ENCODE peak calls at places on chromosomes 5 and 9, in eight cellular contexts. A, I, F, H, O, Q, M and D are unnamed samples.

GRCh38 chr5:115209279-115209678 is 39.6 kb upstream of the TRIM36 start:
- DNase-seq in H (no peak), I (no peak), Q (no peak), F (peak; percentile 95), M (no peak), O (no peak), A (peak; percentile 2), D (no peak)

GRCh38 chr9:73118898-73119554 is 32.6 kb upstream of the ANXA1 start:
- DNase-seq in H (peak; percentile 66), M (no peak), I (no peak), O (no peak), F (no peak), A (peak; percentile 77), Q (no peak), D (peak; percentile 93)

GRCh38 chr5:180115326-180116076 is 43.9 kb upstream of the RNF130 start:
- DNase-seq in H (no peak), O (no peak), M (no peak), I (peak; percentile 15), Q (no peak), A (no peak), F (no peak), D (no peak)

GRCh38 chr5:113520429-113520828 is 6.9 kb downstream of the YTHDC2 start:
- DNase-seq in H (no peak), A (peak; percentile 70), M (no peak), F (peak; percentile 54), O (no peak), I (no peak), Q (peak; percentile 58), D (no peak)

GRCh38 chr5:171667341-171668096 is 118.1 kb upstream of the SMIM23 start:
- DNase-seq in O (peak; percentile 56), I (peak; percentile 44), M (no peak), F (no peak), H (no peak), Q (no peak), A (peak; percentile 72), D (no peak)

GRCh38 chr9:78786794-78787193 is 489.9 kb downstream of the PSAT1 start:
- DNase-seq in Q (no peak), O (no peak), M (no peak), F (no peak), I (no peak), A (peak; percentile 76), H (no peak), D (peak; percentile 3)

GRCh38 chr9:134262035-134262434 is 64.2 kb upstream of the RXRA start:
- DNase-seq in Q (no peak), A (no peak), F (no peak), M (no peak), H (no peak), I (no peak), O (no peak), D (no peak)

GRCh38 chr9:86990276-86990675 is 43.0 kb upstream of the GAS1 start:
- DNase-seq in F (no peak), I (no peak), O (no peak), H (no peak), M (no peak), Q (no peak), A (no peak), D (no peak)

GRCh38 chr9:85215936-85216335 is 525.8 kb downstream of the AGTPBP1 start:
- DNase-seq in I (no peak), O (no peak), F (no peak), A (no peak), H (no peak), M (no peak), Q (no peak), D (no peak)

GRCh38 chr5:83729389-83729788 is 8.7 kb upstream of the HAPLN1 start:
- DNase-seq in F (no peak), O (no peak), A (no peak), M (no peak), I (no peak), H (no peak), Q (no peak), D (no peak)

GRCh38 chr5:17024686-17025180 is 88.6 kb upstream of the MYO10 start:
- DNase-seq in A (peak; percentile 85), I (no peak), Q (no peak), H (no peak), M (no peak), O (no peak), F (no peak), D (peak; percentile 31)

GRCh38 chr5:3886521-3887461 is 291.2 kb downstream of the IRX1 start:
- DNase-seq in M (no peak), A (no peak), F (no peak), I (no peak), O (no peak), Q (no peak), H (no peak), D (no peak)

GRCh38 chr5:3891118-3891517 is 295.5 kb downstream of the IRX1 start:
- DNase-seq in Q (no peak), H (no peak), I (no peak), O (no peak), M (no peak), F (no peak), A (no peak), D (no peak)

GRCh38 chr5:3893527-3893926 is 297.9 kb downstream of the IRX1 start:
- DNase-seq in I (no peak), H (no peak), O (no peak), Q (no peak), M (no peak), A (no peak), F (no peak), D (no peak)

GRCh38 chr5:3883014-3883413 is 287.4 kb downstream of the IRX1 start:
- DNase-seq in O (no peak), M (no peak), Q (no peak), F (no peak), I (no peak), A (no peak), H (no peak), D (no peak)

DNA sequence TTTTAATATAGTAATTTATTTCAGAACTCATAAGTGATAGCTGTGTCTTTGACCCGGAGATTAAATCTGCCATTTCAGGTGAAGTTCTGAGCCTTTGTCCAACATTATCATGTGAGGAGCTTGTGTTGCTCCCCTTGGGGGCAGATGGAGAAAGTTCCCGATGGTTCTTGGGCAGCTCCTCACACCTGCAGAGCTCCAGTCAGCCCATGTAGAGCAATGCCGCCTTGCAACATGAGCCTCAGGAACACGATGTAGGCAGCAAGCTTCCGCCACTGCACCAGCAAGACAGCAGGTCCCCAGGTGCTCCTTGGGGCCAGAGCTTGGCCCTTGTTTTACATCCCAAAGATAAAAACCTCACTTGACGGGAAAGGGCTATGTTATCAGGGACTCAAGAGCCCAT is 292.7 kb downstream of the IRX1 start:
- DNase-seq in Q (no peak), H (no peak), A (no peak), F (no peak), I (no peak), O (no peak), M (no peak), D (no peak)
- H3K4me1 ChIP-seq in Q (no peaks in the 10 kb centered on the region), H (no peaks in the 10 kb centered on the region), A (no peaks in the 10 kb centered on the region), F (no peaks in the 10 kb centered on the region), I (no peaks in the 10 kb centered on the region), O (peaks cover 5% of the 10 kb centered on the region), M (no peaks in the 10 kb centered on the region), D (no peaks in the 10 kb centered on the region)

GRCh38 chr5:55306641-55307382 is 682 bp downstream of the DHX29 start:
- DNase-seq in Q (peak; percentile 27), H (no peak), I (peak; percentile 40), A (no peak), O (no peak), F (no peak), M (peak; percentile 32), D (peak; percentile 23)
- TF ChIP-seq RAD21 in Q (no peak), H (no peak), I (no peak), A (no peak), O (no peak), F (no peak), M (no peak), D (no peak)

DNA sequence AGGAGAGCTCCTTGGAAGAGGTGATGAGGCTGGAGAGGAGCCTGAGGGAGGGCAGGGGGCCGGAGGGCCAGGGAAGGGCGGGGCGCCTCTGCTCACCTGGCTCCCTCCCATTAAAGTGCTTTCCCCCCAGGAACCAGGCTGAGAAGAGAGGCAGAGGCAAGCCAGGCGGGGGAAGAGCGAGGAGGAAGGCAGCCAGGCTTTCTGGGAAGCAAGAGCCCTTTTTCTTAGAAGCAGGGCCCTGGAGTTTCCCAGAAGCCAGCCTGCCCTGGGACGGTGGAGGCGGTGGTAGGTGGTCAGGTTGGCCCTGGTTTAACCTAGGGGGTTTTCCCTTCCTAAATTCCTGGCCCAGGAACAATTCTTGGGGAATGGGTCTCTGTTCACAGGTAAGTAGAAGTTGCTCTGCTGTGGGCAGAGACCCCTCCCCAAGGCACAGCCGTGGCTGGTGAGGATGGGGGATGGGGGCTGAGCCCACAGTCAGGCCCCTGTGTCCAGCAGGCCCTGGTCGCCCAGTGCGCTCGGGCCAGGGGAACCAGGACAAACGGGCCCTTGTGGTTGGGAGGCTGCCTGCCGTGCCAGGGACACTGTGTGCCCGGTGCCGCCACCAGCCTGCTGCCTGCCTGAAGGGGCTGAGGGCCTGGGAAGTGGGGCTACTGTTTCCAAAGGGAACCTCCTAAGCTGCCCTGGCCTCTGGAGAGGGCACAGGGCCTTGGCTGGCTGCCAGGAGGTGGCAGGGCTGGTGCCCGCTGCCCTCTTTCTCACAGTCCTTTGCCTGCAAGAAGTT is 16.6 kb upstream of the RALGDS start:
- DNase-seq in F (no peak), H (no peak), A (no peak), O (no peak), Q (no peak), M (peak; percentile 89), I (no peak), D (no peak)
- H3K4me1 ChIP-seq in F (peaks cover 46% of the 10 kb centered on the region), H (peaks cover 42% of the 10 kb centered on the region), A (peaks cover 27% of the 10 kb centered on the region), O (no peaks in the 10 kb centered on the region), Q (peaks cover 62% of the 10 kb centered on the region), M (peaks cover 85% of the 10 kb centered on the region), I (peaks cover 27% of the 10 kb centered on the region), D (peaks cover 54% of the 10 kb centered on the region)

GRCh38 chr9:136314056-136314416 is 10.1 kb upstream of the CCDC187 start:
- DNase-seq in I (no peak), M (no peak), A (no peak), Q (no peak), O (no peak), H (no peak), F (no peak), D (no peak)
- TF ChIP-seq RAD21 in I (no peak), M (no peak), A (no peak), Q (no peak), O (no peak), H (no peak), F (no peak), D (no peak)